ENCODE peak calls at places on chromosomes 2 and 18, in four cellular contexts. L, H, O and P are unnamed samples.

GRCh38 chr18:9706081-9706935 is 1.8 kb upstream of the RAB31 start:
- DNase-seq in O (no peak), H (no peak), L (no peak), P (no peak)

GRCh38 chr2:38037757-38038615 is 38.0 kb downstream of the CYP1B1 start:
- DNase-seq in L (peak), H (peak), O (peak), P (no peak)

GRCh38 chr18:31438402-31438801 is 9.1 kb upstream of the DSG3 start:
- DNase-seq in H (no peak), O (no peak), L (no peak), P (no peak)

GRCh38 chr2:1632510-1632909 is 111.8 kb downstream of the PXDN start:
- DNase-seq in H (no peak), O (no peak), L (no peak), P (no peak)

GRCh38 chr2:9846554-9846953 is 3.3 kb downstream of the TAF1B start:
- DNase-seq in L (no peak), O (no peak), H (no peak), P (no peak)

GRCh38 chr2:95051636-95052035 is 26.1 kb downstream of the MAL start:
- DNase-seq in H (no peak), O (no peak), L (no peak), P (no peak)

GRCh38 chr2:1627628-1628371 is 116.5 kb downstream of the PXDN start:
- DNase-seq in O (no peak), L (no peak), H (no peak), P (no peak)

GRCh38 chr2:21258082-21258481 is 134.3 kb downstream of the TDRD15 start:
- DNase-seq in H (no peak), L (no peak), O (no peak), P (no peak)

GRCh38 chr2:214365549-214365948 is 45.3 kb upstream of the VWC2L start:
- DNase-seq in H (no peak), O (no peak), L (no peak), P (no peak)